ENCODE peak calls at places on chromosomes 2 and 18, in five cellular contexts. H, R, W, V and P are unnamed samples. For H3K4me1, the result is how much of the 10 kb centered on the place peaks cover.

GRCh38 chr2:31287681-31288080 is 53.7 kb downstream of the EHD3 start:
- DNase-seq in H (no peak), R (no peak), W (no peak), V (no peak), P (no peak)

GRCh38 chr18:5066380-5066977 is 130.6 kb downstream of the AKAIN1 start:
- DNase-seq in H (peak), R (peak), W (no peak), V (no peak), P (no peak)

GRCh38 chr2:41867553-41867952 is 180.3 kb upstream of the PKDCC start:
- DNase-seq in H (no peak), R (no peak), W (no peak), V (no peak), P (no peak)

GRCh38 chr18:21740474-21740723 is 193 bp upstream of the MIB1 start:
- DNase-seq in H (peak), R (peak), W (no peak), V (peak), P (peak)

GRCh38 chr2:36680012-36680411 is 16.5 kb upstream of the VIT start:
- DNase-seq in H (no peak), R (no peak), W (no peak), V (no peak), P (no peak)

GRCh38 chr2:227479865-227480475 is 8.0 kb downstream of the AGFG1 start:
- DNase-seq in H (no peak), R (peak), W (no peak), V (no peak), P (no peak)

GRCh38 chr18:25786778-25787177 is 303.6 kb downstream of the SS18 start:
- DNase-seq in H (no peak), R (no peak), W (no peak), V (no peak), P (no peak)

GRCh38 chr18:44824884-44825283 is 144.2 kb downstream of the SETBP1 start:
- DNase-seq in H (no peak), R (no peak), W (no peak), V (no peak), P (no peak)

GRCh38 chr2:3612639-3613523 is 18.0 kb downstream of the COLEC11 start:
- DNase-seq in H (peak), R (no peak), W (no peak), V (peak), P (no peak)

GRCh38 chr2:207869784-207870778 is 100.4 kb upstream of the FZD5 start:
- DNase-seq in H (peak), R (no peak), W (no peak), V (peak), P (no peak)

GRCh38 chr2:121284424-121285076 is 452 bp downstream of the TFCP2L1 start:
- DNase-seq in H (peak), R (no peak), W (no peak), V (no peak), P (no peak)

GRCh38 chr2:99608861-99609260 is 119.0 kb upstream of the REV1 start:
- DNase-seq in H (no peak), R (no peak), W (no peak), V (no peak), P (no peak)

GRCh38 chr2:147782521-147782920 is 62.3 kb upstream of the ACVR2A start:
- DNase-seq in H (no peak), R (peak), W (no peak), V (no peak), P (no peak)

GRCh38 chr2:180006236-180006635 is 861 bp downstream of the CWC22 start:
- DNase-seq in H (no peak), R (peak), W (no peak), V (no peak), P (no peak)

GRCh38 chr2:4715065-4715464 is 977.1 kb upstream of the SOX11 start:
- DNase-seq in H (no peak), R (no peak), W (no peak), V (no peak), P (no peak)
- TF ChIP-seq CTCF in H (no peak), R (no peak), W (no peak), V (no peak), P (no peak)

GRCh38 chr2:55107428-55107827 is 57.2 kb upstream of the RTN4 start:
- DNase-seq in H (no peak), R (no peak), W (no peak), V (no peak), P (no peak)
- H3K4me1 ChIP-seq in H (under half), R (under half), W (under half), V (under half), P (under half)

GRCh38 chr2:113175101-113175628 is 1.4 kb downstream of the PSD4 start:
- DNase-seq in H (no peak), R (no peak), W (no peak), V (peak), P (no peak)

GRCh38 chr2:113176696-113177355 is 3.1 kb downstream of the PSD4 start:
- DNase-seq in H (no peak), R (no peak), W (no peak), V (peak), P (no peak)

GRCh38 chr2:113178069-113178468 is 4.3 kb downstream of the PSD4 start:
- DNase-seq in H (no peak), R (no peak), W (no peak), V (peak), P (no peak)

GRCh38 chr2:113174369-113174735 is 581 bp downstream of the PSD4 start:
- DNase-seq in H (no peak), R (peak), W (no peak), V (no peak), P (no peak)

GRCh38 chr2:113175736-113176695 is 2.2 kb downstream of the PSD4 start:
- DNase-seq in H (no peak), R (no peak), W (no peak), V (peak), P (no peak)
- H3K4me3 ChIP-seq in H (peak), R (peak), W (no peak), V (peak), P (no peak)

GRCh38 chr2:46909771-46910419 is 5.7 kb downstream of the MCFD2 start:
- DNase-seq in H (peak), R (no peak), W (peak), V (peak), P (no peak)

GRCh38 chr2:46915811-46916630 is 415 bp upstream of the MCFD2 start:
- DNase-seq in H (peak), R (peak), W (peak), V (peak), P (peak)

GRCh38 chr2:46915281-46915810 is at the start of gene MCFD2:
- DNase-seq in H (peak), R (peak), W (peak), V (peak), P (peak)

GRCh38 chr2:46914578-46915230 is 902 bp downstream of the MCFD2 start:
- DNase-seq in H (no peak), R (peak), W (no peak), V (no peak), P (no peak)

GRCh38 chr2:46913471-46914381 is 1.9 kb downstream of the MCFD2 start:
- DNase-seq in H (peak), R (peak), W (peak), V (no peak), P (no peak)
- TF ChIP-seq CTCF in H (no peak), R (peak), W (no peak), V (no peak), P (peak)

GRCh38 chr2:66571873-66572272 is 136.9 kb downstream of the MEIS1 start:
- DNase-seq in H (no peak), R (no peak), W (no peak), V (no peak), P (no peak)
- H3K4me1 ChIP-seq in H (under half), R (under half), W (under half), V (under half), P (under half)

GRCh38 chr2:74719066-74719465 is 65.0 kb downstream of the SEMA4F start:
- DNase-seq in H (peak), R (no peak), W (no peak), V (no peak), P (no peak)
- H3K4me3 ChIP-seq in H (no peak), R (no peak), W (no peak), V (no peak), P (no peak)

GRCh38 chr18:6341709-6342108 is 73.0 kb downstream of the L3MBTL4 start:
- DNase-seq in H (no peak), R (no peak), W (no peak), V (no peak), P (no peak)
- TF ChIP-seq CTCF in H (no peak), R (no peak), W (no peak), V (no peak), P (no peak)

GRCh38 chr2:38301340-38301968 is 75.6 kb downstream of the ATL2 start:
- DNase-seq in H (no peak), R (no peak), W (no peak), V (no peak), P (no peak)
- H3K4me1 ChIP-seq in H (under half), R (under half), W (under half), V (under half), P (under half)

GRCh38 chr2:166375205-166375735 is 474 bp downstream of the SCN9A start:
- DNase-seq in H (peak), R (no peak), W (no peak), V (no peak), P (no peak)

GRCh38 chr2:166373951-166374350 is 1.8 kb downstream of the SCN9A start:
- DNase-seq in H (no peak), R (peak), W (no peak), V (no peak), P (peak)

GRCh38 chr2:166376873-166377272 is 1.1 kb upstream of the SCN9A start:
- DNase-seq in H (no peak), R (no peak), W (no peak), V (no peak), P (no peak)

GRCh38 chr2:166376488-166376828 is 714 bp upstream of the SCN9A start:
- DNase-seq in H (no peak), R (no peak), W (no peak), V (no peak), P (no peak)

DNA sequence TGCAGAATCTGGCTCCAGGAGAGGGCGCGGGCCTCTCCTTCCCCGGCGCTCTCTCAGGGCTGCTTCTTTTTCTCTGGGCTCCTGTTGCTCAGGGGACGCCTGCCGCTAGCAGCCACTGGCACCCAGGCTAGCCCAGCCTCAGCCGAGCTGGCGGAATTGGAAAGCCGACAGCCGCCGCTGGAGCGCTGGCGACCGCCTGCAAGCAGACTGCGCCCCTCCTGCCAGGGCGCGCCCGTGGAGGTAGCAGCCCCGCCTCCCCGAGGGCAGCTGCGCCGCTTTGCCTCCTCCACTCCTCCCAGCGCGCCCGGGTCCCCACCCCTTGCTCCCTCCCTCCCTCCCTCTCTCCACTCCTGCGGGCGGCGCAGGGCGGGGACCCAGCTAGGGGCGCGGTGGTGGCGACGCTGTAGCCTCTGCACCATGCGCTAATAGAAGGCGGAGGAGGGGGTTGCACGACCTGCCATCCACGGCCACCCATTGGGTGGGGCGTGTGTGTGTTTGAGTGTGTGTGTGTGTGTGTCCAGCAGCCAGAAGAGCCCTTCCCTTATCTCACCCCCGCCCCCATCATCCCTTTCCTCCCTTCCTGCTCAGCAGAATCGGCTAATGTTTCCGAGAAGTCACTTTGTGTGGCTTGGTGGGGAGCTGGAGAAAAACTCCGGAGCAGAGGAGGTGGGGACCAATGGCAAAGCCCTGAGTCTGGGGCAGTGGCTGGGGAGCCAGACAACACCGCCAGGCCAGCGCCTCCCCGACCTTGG is at the start of gene SCN9A:
- DNase-seq in H (peak), R (peak), W (peak), V (peak), P (peak)
- H3K4me3 ChIP-seq in H (peak), R (peak), W (peak), V (peak), P (peak)

DNA sequence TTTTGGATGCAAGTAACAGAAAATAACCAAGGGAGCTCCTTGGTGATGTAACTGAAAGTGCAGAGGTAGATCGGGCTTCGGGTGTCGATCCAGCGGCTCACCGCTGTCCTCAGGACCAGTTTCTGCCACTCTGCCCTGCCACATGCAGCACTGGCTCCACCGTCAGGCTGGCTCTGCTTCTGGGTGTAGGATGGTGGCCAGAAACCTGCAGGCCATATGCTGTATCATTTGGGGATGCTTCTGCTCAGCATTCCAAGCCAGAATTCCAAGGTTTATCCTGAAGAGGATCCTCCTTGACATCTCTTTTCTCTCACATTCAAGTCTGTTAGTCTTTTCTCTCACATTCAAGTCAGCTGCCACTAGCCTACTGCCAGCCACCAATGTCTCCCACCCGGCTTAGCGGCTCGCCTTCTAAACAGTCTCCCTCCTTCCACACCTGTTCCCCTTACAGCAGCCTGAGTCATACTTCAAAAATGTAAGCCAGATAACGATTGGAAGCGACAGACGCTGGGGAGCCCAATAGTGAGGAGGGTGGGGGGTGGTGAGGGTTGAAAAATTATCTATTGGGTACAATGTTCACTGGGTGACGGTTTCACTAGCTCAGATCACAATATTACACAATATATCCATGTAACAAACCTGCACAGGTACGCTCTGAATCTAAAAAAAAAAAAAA is 38.6 kb upstream of the SP3 start:
- DNase-seq in H (no peak), R (peak), W (no peak), V (no peak), P (no peak)
- TF ChIP-seq CTCF in H (no peak), R (peak), W (peak), V (no peak), P (peak)